ENCODE peak calls at places on chromosomes 16 and 17, in four cellular contexts. One of them, this sample, is unnamed. For H3K9me3, the result is how much of the 10 kb centered on the place peaks cover.

GRCh38 chr17:62666801-62667591 is 39.5 kb downstream of the MRC2 start:
- DNase-seq in AG04450: no peak
- DNase-seq in GM12878: no peak
- DNase-seq in psoas muscle: no peak
- DNase-seq in this sample: no peak

GRCh38 chr17:6567528-6568185 is 11.3 kb upstream of the PITPNM3 start:
- DNase-seq in AG04450: no peak
- DNase-seq in GM12878: no peak
- DNase-seq in psoas muscle: no peak
- DNase-seq in this sample: no peak

GRCh38 chr17:20994779-20995149 is 48.0 kb downstream of the USP22 start:
- DNase-seq in AG04450: no peak
- DNase-seq in GM12878: no peak
- DNase-seq in psoas muscle: no peak
- DNase-seq in this sample: no peak

GRCh38 chr17:77665833-77666232 is 292.7 kb upstream of the TNRC6C start:
- DNase-seq in AG04450: no peak
- DNase-seq in GM12878: no peak
- DNase-seq in psoas muscle: no peak
- DNase-seq in this sample: no peak

GRCh38 chr17:51761105-51761504 is 397.4 kb downstream of the CA10 start:
- DNase-seq in AG04450: no peak
- DNase-seq in GM12878: no peak
- DNase-seq in psoas muscle: no peak
- DNase-seq in this sample: no peak

GRCh38 chr16:81238296-81239011 is at the start of gene BCO1:
- DNase-seq in AG04450: peak
- DNase-seq in GM12878: no peak
- DNase-seq in psoas muscle: no peak
- DNase-seq in this sample: no peak

GRCh38 chr17:73713136-73713535 is 68.9 kb upstream of the SDK2 start:
- DNase-seq in AG04450: no peak
- DNase-seq in GM12878: no peak
- DNase-seq in psoas muscle: no peak
- DNase-seq in this sample: no peak

GRCh38 chr16:14640538-14640937 is 7.8 kb downstream of the BFAR start:
- DNase-seq in AG04450: no peak
- DNase-seq in GM12878: no peak
- DNase-seq in psoas muscle: no peak
- DNase-seq in this sample: no peak

GRCh38 chr17:71494045-71494444 is 626.8 kb upstream of the SOX9 start:
- DNase-seq in AG04450: no peak
- DNase-seq in GM12878: no peak
- DNase-seq in psoas muscle: no peak
- DNase-seq in this sample: no peak

GRCh38 chr17:75516619-75517276 is 420 bp downstream of the TSEN54 start:
- DNase-seq in AG04450: no peak
- DNase-seq in GM12878: no peak
- DNase-seq in psoas muscle: no peak
- DNase-seq in this sample: peak

GRCh38 chr17:39632153-39632941 is 4.6 kb upstream of the STARD3 start:
- DNase-seq in AG04450: no peak
- DNase-seq in GM12878: no peak
- DNase-seq in psoas muscle: no peak
- DNase-seq in this sample: no peak

GRCh38 chr17:45150911-45151809 is 2.9 kb downstream of the HEXIM1 start:
- DNase-seq in AG04450: no peak
- DNase-seq in GM12878: no peak
- DNase-seq in psoas muscle: no peak
- DNase-seq in this sample: no peak

GRCh38 chr16:25155553-25156460 is 44.3 kb downstream of the LCMT1 start:
- DNase-seq in AG04450: no peak
- DNase-seq in GM12878: no peak
- DNase-seq in psoas muscle: no peak
- DNase-seq in this sample: no peak

GRCh38 chr16:13968835-13969234 is 48.9 kb downstream of the ERCC4 start:
- DNase-seq in AG04450: no peak
- DNase-seq in GM12878: no peak
- DNase-seq in psoas muscle: no peak
- DNase-seq in this sample: no peak

GRCh38 chr16:638836-639235 is 2.7 kb upstream of the METTL26 start:
- DNase-seq in AG04450: no peak
- DNase-seq in GM12878: no peak
- DNase-seq in psoas muscle: no peak
- DNase-seq in this sample: no peak

GRCh38 chr16:79747688-79748087 is 147.2 kb upstream of the MAF start:
- DNase-seq in AG04450: no peak
- DNase-seq in GM12878: no peak
- DNase-seq in psoas muscle: no peak
- DNase-seq in this sample: no peak

GRCh38 chr17:72249441-72249840 is 128.6 kb downstream of the SOX9 start:
- DNase-seq in AG04450: no peak
- DNase-seq in GM12878: no peak
- DNase-seq in psoas muscle: no peak
- DNase-seq in this sample: no peak

GRCh38 chr16:1650131-1650530 is 27.9 kb upstream of the JPT2 start:
- DNase-seq in AG04450: no peak
- DNase-seq in GM12878: no peak
- DNase-seq in psoas muscle: no peak
- DNase-seq in this sample: no peak

GRCh38 chr17:80855968-80856862 is 135.4 kb upstream of the CHMP6 start:
- DNase-seq in AG04450: peak
- DNase-seq in GM12878: peak
- DNase-seq in psoas muscle: peak
- DNase-seq in this sample: no peak

GRCh38 chr17:67488161-67488560 is 111.1 kb downstream of the PITPNC1 start:
- DNase-seq in AG04450: no peak
- DNase-seq in GM12878: no peak
- DNase-seq in psoas muscle: peak
- DNase-seq in this sample: no peak

GRCh38 chr16:72457243-72457925 is 285.4 kb upstream of the PMFBP1 start:
- DNase-seq in AG04450: no peak
- DNase-seq in GM12878: no peak
- DNase-seq in psoas muscle: no peak
- DNase-seq in this sample: no peak

GRCh38 chr17:15444805-15445204 is 22.6 kb downstream of the CDRT4 start:
- DNase-seq in AG04450: no peak
- DNase-seq in GM12878: no peak
- DNase-seq in psoas muscle: no peak
- DNase-seq in this sample: no peak

GRCh38 chr16:55280622-55281021 is 43.4 kb upstream of the IRX6 start:
- DNase-seq in AG04450: no peak
- DNase-seq in GM12878: no peak
- DNase-seq in psoas muscle: no peak
- DNase-seq in this sample: no peak

GRCh38 chr16:82924075-82924854 is 297.5 kb downstream of the CDH13 start:
- DNase-seq in AG04450: no peak
- DNase-seq in GM12878: no peak
- DNase-seq in psoas muscle: no peak
- DNase-seq in this sample: no peak

GRCh38 chr16:6160871-6161270 is 1063.3 kb upstream of the EEF2KMT start:
- DNase-seq in AG04450: no peak
- DNase-seq in GM12878: no peak
- DNase-seq in psoas muscle: no peak
- DNase-seq in this sample: no peak

GRCh38 chr17:3672571-3672970 is 4.0 kb downstream of the EMC6 start:
- DNase-seq in AG04450: no peak
- DNase-seq in GM12878: no peak
- DNase-seq in psoas muscle: no peak
- DNase-seq in this sample: no peak

GRCh38 chr17:73430848-73431247 is 119.0 kb upstream of the CDC42EP4 start:
- DNase-seq in AG04450: no peak
- DNase-seq in GM12878: no peak
- DNase-seq in psoas muscle: no peak
- DNase-seq in this sample: no peak

GRCh38 chr16:21121150-21121549 is 29.5 kb downstream of the DNAH3 start:
- DNase-seq in AG04450: no peak
- DNase-seq in GM12878: no peak
- DNase-seq in psoas muscle: no peak
- DNase-seq in this sample: no peak

GRCh38 chr17:48552453-48553189 is 7.7 kb upstream of the HOXB2 start:
- DNase-seq in AG04450: no peak
- DNase-seq in GM12878: no peak
- DNase-seq in psoas muscle: no peak
- DNase-seq in this sample: no peak

GRCh38 chr17:50279181-50279526 is 4.9 kb downstream of the TMEM92 start:
- DNase-seq in AG04450: no peak
- DNase-seq in GM12878: no peak
- DNase-seq in psoas muscle: no peak
- DNase-seq in this sample: no peak

GRCh38 chr17:73952498-73953205 is 250.8 kb upstream of the RPL38 start:
- DNase-seq in AG04450: no peak
- DNase-seq in GM12878: no peak
- DNase-seq in psoas muscle: no peak
- DNase-seq in this sample: no peak

GRCh38 chr17:2854662-2855061 is 58.4 kb downstream of the RAP1GAP2 start:
- DNase-seq in AG04450: no peak
- DNase-seq in GM12878: no peak
- DNase-seq in psoas muscle: no peak
- DNase-seq in this sample: no peak

GRCh38 chr17:77208217-77208808 is 67.5 kb downstream of the SEC14L1 start:
- DNase-seq in AG04450: peak
- DNase-seq in GM12878: no peak
- DNase-seq in psoas muscle: no peak
- DNase-seq in this sample: no peak

GRCh38 chr17:30824002-30824355 is 513 bp downstream of the CRLF3 start:
- DNase-seq in AG04450: no peak
- DNase-seq in GM12878: no peak
- DNase-seq in psoas muscle: peak
- DNase-seq in this sample: no peak

GRCh38 chr16:80231118-80231515 is 309.7 kb upstream of the DYNLRB2 start:
- DNase-seq in AG04450: no peak
- DNase-seq in GM12878: no peak
- DNase-seq in psoas muscle: no peak
- DNase-seq in this sample: no peak

GRCh38 chr17:39623356-39623950 is 3.3 kb upstream of the PPP1R1B start:
- DNase-seq in AG04450: no peak
- DNase-seq in GM12878: no peak
- DNase-seq in psoas muscle: peak
- DNase-seq in this sample: peak

GRCh38 chr16:55368205-55368604 is 44.2 kb downstream of the IRX6 start:
- DNase-seq in AG04450: no peak
- DNase-seq in GM12878: no peak
- DNase-seq in psoas muscle: no peak
- DNase-seq in this sample: no peak

GRCh38 chr17:37160940-37161339 is 212.2 kb downstream of the AATF start:
- DNase-seq in AG04450: no peak
- DNase-seq in GM12878: no peak
- DNase-seq in psoas muscle: no peak
- DNase-seq in this sample: no peak

GRCh38 chr16:87489434-87490045 is 3.3 kb downstream of the ZCCHC14 start:
- DNase-seq in AG04450: no peak
- DNase-seq in GM12878: no peak
- DNase-seq in psoas muscle: no peak
- DNase-seq in this sample: no peak

GRCh38 chr16:7378024-7378695 is 45.5 kb downstream of the RBFOX1 start:
- DNase-seq in AG04450: no peak
- DNase-seq in GM12878: no peak
- DNase-seq in psoas muscle: no peak
- DNase-seq in this sample: no peak

DNA sequence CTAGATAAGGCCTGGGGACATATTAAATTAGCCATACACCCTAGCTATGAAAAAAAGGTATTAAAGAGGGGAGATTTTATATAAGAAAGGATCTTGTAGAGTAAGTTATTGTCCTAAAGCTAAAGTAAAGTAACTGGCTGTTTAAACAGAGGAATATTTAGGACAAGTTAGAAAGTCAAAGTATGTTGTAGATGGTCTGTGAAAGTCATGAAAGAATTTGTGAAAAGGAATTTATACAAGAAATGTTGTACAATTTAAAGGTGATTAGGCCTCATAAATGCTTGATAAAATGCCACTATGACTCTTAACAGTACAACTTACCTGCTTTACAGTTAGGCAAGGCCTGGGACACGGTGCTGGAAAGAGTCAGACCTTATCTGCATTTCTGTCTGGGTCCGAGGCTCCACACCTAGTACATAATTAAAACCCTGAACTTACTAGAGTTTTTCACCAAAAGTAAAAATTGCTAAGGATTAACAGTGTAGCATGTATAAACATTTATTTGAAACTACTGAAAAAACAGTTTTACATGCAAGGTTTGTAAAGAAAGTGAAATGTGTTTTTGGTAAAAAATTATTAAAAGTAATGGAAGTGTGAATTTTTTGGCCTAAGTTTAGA is 445.3 kb upstream of the TOM1L1 start:
- DNase-seq in AG04450: no peak
- DNase-seq in GM12878: no peak
- DNase-seq in psoas muscle: no peak
- DNase-seq in this sample: no peak
- H3K9me3 ChIP-seq in AG04450: under half
- H3K9me3 ChIP-seq in GM12878: under half
- H3K9me3 ChIP-seq in psoas muscle: under half
- H3K9me3 ChIP-seq in this sample: under half

GRCh38 chr16:35497399-35497798 is 2038.0 kb downstream of the TP53TG3F start:
- DNase-seq in AG04450: no peak
- DNase-seq in GM12878: no peak
- DNase-seq in psoas muscle: no peak
- DNase-seq in this sample: no peak
- H3K9me3 ChIP-seq in AG04450: under half
- H3K9me3 ChIP-seq in GM12878: under half
- H3K9me3 ChIP-seq in psoas muscle: under half
- H3K9me3 ChIP-seq in this sample: under half

GRCh38 chr16:3292604-3293003 is 9.3 kb downstream of the ZNF263 start:
- DNase-seq in AG04450: no peak
- DNase-seq in GM12878: no peak
- DNase-seq in psoas muscle: no peak
- DNase-seq in this sample: no peak

GRCh38 chr16:3295783-3296182 is 9.4 kb downstream of the TIGD7 start:
- DNase-seq in AG04450: no peak
- DNase-seq in GM12878: no peak
- DNase-seq in psoas muscle: no peak
- DNase-seq in this sample: no peak

GRCh38 chr16:3289998-3290673 is 6.8 kb downstream of the ZNF263 start:
- DNase-seq in AG04450: no peak
- DNase-seq in GM12878: no peak
- DNase-seq in psoas muscle: no peak
- DNase-seq in this sample: no peak

GRCh38 chr16:3295209-3295608 is 10.0 kb downstream of the TIGD7 start:
- DNase-seq in AG04450: no peak
- DNase-seq in GM12878: no peak
- DNase-seq in psoas muscle: no peak
- DNase-seq in this sample: no peak
- H3K9me3 ChIP-seq in AG04450: half or more
- H3K9me3 ChIP-seq in GM12878: under half
- H3K9me3 ChIP-seq in psoas muscle: half or more
- H3K9me3 ChIP-seq in this sample: under half

GRCh38 chr16:3305109-3306068 is at the start of the genes TIGD7 and ZNF75A:
- DNase-seq in AG04450: peak
- DNase-seq in GM12878: peak
- DNase-seq in psoas muscle: peak
- DNase-seq in this sample: peak
- H3K9me3 ChIP-seq in AG04450: half or more
- H3K9me3 ChIP-seq in GM12878: under half
- H3K9me3 ChIP-seq in psoas muscle: half or more
- H3K9me3 ChIP-seq in this sample: under half

This sample was measured in T-helper 17 cell.